ENCODE peak calls at places on chromosome 20, in six cellular contexts. T, F, W, C, A and N are unnamed samples.

GRCh38 chr20:25408890-25409289 is 1.4 kb downstream of the GINS1 start:
- ATAC-seq in T (no peak), F (no peak), W (no peak), C (no peak), A (no peak), N (no peak)

GRCh38 chr20:32984631-32985354 is 19.4 kb downstream of the SUN5 start:
- ATAC-seq in T (no peak), F (no peak), W (no peak), C (no peak), A (no peak), N (no peak)

GRCh38 chr20:1536893-1537730 is 20.4 kb downstream of the SIRPD start:
- ATAC-seq in T (peak; percentile 41), F (no peak), W (no peak), C (peak; percentile 74), A (peak; percentile 7), N (peak; percentile 56)

GRCh38 chr20:16203091-16203490 is 370.2 kb downstream of the KIF16B start:
- ATAC-seq in T (no peak), F (no peak), W (no peak), C (no peak), A (no peak), N (no peak)

GRCh38 chr20:13220857-13221297 is at the start of gene ISM1:
- ATAC-seq in T (peak; percentile 65), F (no peak), W (peak; percentile 58), C (peak; percentile 20), A (peak; percentile 54), N (peak; percentile 25)

GRCh38 chr20:1341561-1342265 is 12.8 kb upstream of the SDCBP2 start:
- ATAC-seq in T (peak; percentile 17), F (no peak), W (no peak), C (no peak), A (no peak), N (no peak)

GRCh38 chr20:41330343-41330720 is 10.3 kb upstream of the LPIN3 start:
- ATAC-seq in T (no peak), F (no peak), W (no peak), C (no peak), A (no peak), N (no peak)

GRCh38 chr20:62298577-62299249 is 4.1 kb upstream of the ADRM1 start:
- ATAC-seq in T (no peak), F (no peak), W (no peak), C (no peak), A (no peak), N (no peak)

GRCh38 chr20:17565164-17565845 is 4.6 kb upstream of the DSTN start:
- ATAC-seq in T (no peak), F (no peak), W (no peak), C (no peak), A (no peak), N (no peak)

GRCh38 chr20:31967830-31968249 is at the start of gene XKR7:
- ATAC-seq in T (no peak), F (peak; percentile 25), W (no peak), C (no peak), A (no peak), N (no peak)

GRCh38 chr20:62704341-62704948 is 4.2 kb upstream of the NTSR1 start:
- ATAC-seq in T (no peak), F (no peak), W (peak; percentile 26), C (peak; percentile 46), A (no peak), N (peak; percentile 75)

GRCh38 chr20:57374931-57375651 is 16.1 kb upstream of the RBM38 start:
- ATAC-seq in T (no peak), F (no peak), W (no peak), C (peak; percentile 85), A (no peak), N (peak; percentile 73)

GRCh38 chr20:8244637-8245036 is 112.6 kb downstream of the PLCB1 start:
- ATAC-seq in T (peak; percentile 50), F (no peak), W (no peak), C (no peak), A (no peak), N (peak; percentile 62)

GRCh38 chr20:21798384-21798783 is 92.9 kb downstream of the PAX1 start:
- ATAC-seq in T (no peak), F (no peak), W (no peak), C (no peak), A (no peak), N (no peak)

GRCh38 chr20:1964659-1965405 is 29.0 kb downstream of the PDYN start:
- ATAC-seq in T (no peak), F (no peak), W (no peak), C (no peak), A (no peak), N (no peak)

GRCh38 chr20:44765647-44766367 is 20.1 kb downstream of the KCNK15 start:
- ATAC-seq in T (peak; percentile 32), F (no peak), W (peak; percentile 40), C (no peak), A (no peak), N (no peak)

DNA sequence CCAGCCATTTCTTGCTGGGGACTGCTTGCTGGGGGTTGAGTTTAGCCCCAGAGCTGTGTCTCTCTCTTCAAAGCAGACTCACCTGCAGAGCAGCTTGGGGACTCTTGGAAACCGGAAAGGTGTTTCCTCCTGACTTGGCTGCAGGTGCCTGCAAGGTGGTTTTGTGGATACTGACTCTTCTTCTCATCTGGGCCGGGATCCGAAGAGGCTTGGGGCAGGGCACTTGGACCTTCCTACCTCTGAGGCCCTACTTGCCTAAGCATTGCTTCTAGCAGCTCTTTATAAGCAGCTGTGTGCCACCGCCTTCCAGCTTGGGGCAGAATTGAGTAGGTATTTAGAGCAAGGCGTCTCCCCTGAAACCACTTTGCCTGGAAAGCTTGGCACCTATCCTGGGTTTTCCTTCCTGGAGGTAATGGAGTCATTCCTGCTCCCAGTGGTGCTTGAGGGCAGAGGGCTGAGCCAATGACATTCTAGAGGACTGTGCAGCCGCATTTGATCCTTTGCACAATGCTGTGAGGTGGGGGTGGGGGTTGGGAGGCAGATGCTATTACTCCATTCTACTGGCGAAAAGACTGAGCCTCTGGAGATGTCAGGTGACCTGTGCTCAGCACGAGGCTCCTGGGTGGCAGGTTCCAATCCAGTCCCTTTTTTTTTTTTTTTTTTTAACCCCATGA is 3.4 kb upstream of the CTSZ start:
- ATAC-seq in T (peak; percentile 3), F (no peak), W (no peak), C (peak; percentile 64), A (no peak), N (no peak)
- TF ChIP-seq POLR2AphosphoS5 in T (no peak), F (no peak), W (no peak), C (no peak), A (no peak), N (no peak)

DNA sequence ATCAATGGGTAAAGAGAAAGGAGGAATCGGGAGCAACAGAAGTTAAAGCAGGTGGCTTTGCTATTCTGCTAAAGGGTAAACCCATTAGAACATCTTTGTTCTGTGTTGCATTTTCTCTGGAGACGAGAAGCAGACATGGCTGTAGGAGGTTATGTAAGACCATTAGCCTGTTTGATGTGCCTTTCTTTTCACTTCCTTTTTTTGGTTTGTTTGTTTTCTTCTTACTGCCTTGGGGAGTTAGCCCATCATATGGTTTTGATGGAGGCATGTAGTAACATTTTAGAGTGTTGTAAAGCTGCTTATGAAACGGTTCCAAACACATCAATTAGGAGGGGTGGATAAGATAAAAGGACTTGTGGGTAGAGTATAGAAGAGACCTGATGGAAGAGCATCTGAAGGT is 131.0 kb downstream of the DOK5 start:
- ATAC-seq in T (no peak), F (no peak), W (no peak), C (no peak), A (peak; percentile 56), N (no peak)
- TF ChIP-seq POLR2A in T (no peak), F (no peak), W (no peak), C (no peak), A (no peak), N (no peak)

GRCh38 chr20:53216856-53217576 is 244.9 kb downstream of the TSHZ2 start:
- ATAC-seq in T (peak; percentile 100), F (peak; percentile 99), W (peak; percentile 99), C (peak; percentile 78), A (peak; percentile 97), N (peak; percentile 65)
- H3K4me3 ChIP-seq in T (no peak overlapping the region), F (no peak overlapping the region), W (no peak overlapping the region), C (no peak overlapping the region), A (no peak overlapping the region), N (no peak overlapping the region)

DNA sequence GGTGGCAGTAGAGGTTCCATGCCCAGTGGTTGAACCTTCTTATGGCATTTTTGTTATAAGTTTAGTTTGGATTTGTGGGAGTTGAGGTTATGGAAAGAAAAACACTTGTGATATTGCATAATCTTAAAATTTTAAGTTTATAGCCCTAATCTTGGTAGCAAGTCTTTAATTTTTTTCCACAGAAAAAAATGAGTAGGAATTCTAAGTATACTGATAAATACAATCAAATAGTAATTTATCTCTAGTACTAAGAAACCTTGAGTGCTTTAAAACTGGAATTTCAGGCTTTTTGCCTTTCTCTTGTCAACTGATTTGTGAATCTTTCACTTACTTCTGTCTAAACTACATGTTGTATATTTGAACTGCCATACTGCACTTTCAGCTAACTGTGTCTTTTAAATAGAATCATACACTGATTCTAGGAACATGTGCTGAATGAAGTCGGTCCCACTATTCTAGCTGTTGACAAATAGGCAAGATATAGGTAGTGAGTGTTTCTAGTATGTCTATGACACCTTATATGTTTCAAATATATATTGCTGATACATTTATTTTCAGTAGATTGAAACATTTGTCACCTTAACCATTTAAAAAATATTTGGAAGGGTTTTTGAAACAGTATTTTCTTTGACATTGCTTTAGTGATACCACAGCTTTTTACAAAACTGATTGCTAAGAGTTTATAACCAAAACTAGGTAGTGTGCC is 2.4 kb downstream of the PARD6B start:
- ATAC-seq in T (no peak), F (no peak), W (no peak), C (no peak), A (no peak), N (no peak)
- TF ChIP-seq POLR2AphosphoS5 in T (no peak), F (no peak), W (no peak), C (no peak), A (no peak), N (no peak)

GRCh38 chr20:34709044-34709835 is 5.1 kb downstream of the TP53INP2 start:
- ATAC-seq in T (no peak), F (peak; percentile 74), W (peak; percentile 79), C (peak; percentile 75), A (peak; percentile 75), N (peak; percentile 86)
- TF ChIP-seq POLR2A in T (no peak), F (peak; percentile 69), W (peak; percentile 18), C (no peak), A (peak; percentile 88), N (peak; percentile 32)

GRCh38 chr20:3686867-3687321 is 5.1 kb upstream of the ADAM33 start:
- ATAC-seq in T (no peak), F (peak; percentile 50), W (no peak), C (peak; percentile 12), A (no peak), N (peak; percentile 89)
- H3K4me3 ChIP-seq in T (no peak overlapping the region), F (no peak overlapping the region), W (no peak overlapping the region), C (no peak overlapping the region), A (no peak overlapping the region), N (no peak overlapping the region)